ENCODE peak calls at places on chromosomes 13 and 19, in five cellular contexts. E, D, Z, L and K are unnamed samples.

GRCh38 chr19:36121486-36122124 is 6.3 kb downstream of the TBCB start:
- DNase-seq in E (no peak), D (no peak), Z (no peak), L (no peak), K (no peak)

GRCh38 chr13:108985166-108985565 is 355.8 kb downstream of the MYO16 start:
- DNase-seq in E (no peak), D (no peak), Z (no peak), L (no peak), K (no peak)

GRCh38 chr19:35451278-35452096 is 3.4 kb downstream of the FFAR2 start:
- DNase-seq in E (no peak), D (no peak), Z (no peak), L (no peak), K (no peak)

GRCh38 chr13:46116653-46117502 is 12.0 kb upstream of the CPB2 start:
- DNase-seq in E (no peak), D (no peak), Z (no peak), L (no peak), K (no peak)

GRCh38 chr13:48749699-48750473 is 96.2 kb downstream of the CYSLTR2 start:
- DNase-seq in E (peak; percentile 96), D (peak; percentile 91), Z (peak; percentile 65), L (peak; percentile 43), K (peak; percentile 93)

GRCh38 chr19:35539314-35539713 is 6.1 kb downstream of the GAPDHS start:
- DNase-seq in E (no peak), D (no peak), Z (no peak), L (no peak), K (no peak)

GRCh38 chr19:48418317-48419064 is 25.0 kb downstream of the GRIN2D start:
- DNase-seq in E (no peak), D (peak; percentile 49), Z (no peak), L (no peak), K (peak; percentile 49)

GRCh38 chr13:98563071-98563470 is 13.8 kb downstream of the STK24 start:
- DNase-seq in E (no peak), D (no peak), Z (no peak), L (no peak), K (no peak)

GRCh38 chr19:42111384-42111783 is 20.9 kb downstream of the POU2F2 start:
- DNase-seq in E (no peak), D (peak; percentile 93), Z (no peak), L (no peak), K (peak; percentile 76)

GRCh38 chr19:1046117-1046626 is 6.3 kb downstream of the ABCA7 start:
- DNase-seq in E (no peak), D (no peak), Z (no peak), L (no peak), K (no peak)

GRCh38 chr13:110538632-110539031 is 22.9 kb downstream of the RAB20 start:
- DNase-seq in E (no peak), D (no peak), Z (no peak), L (no peak), K (no peak)

GRCh38 chr13:44652223-44652622 is 76.1 kb upstream of the TSC22D1 start:
- DNase-seq in E (no peak), D (no peak), Z (no peak), L (no peak), K (no peak)

GRCh38 chr19:3471954-3472655 is 8.2 kb downstream of the SMIM24 start:
- DNase-seq in E (no peak), D (no peak), Z (no peak), L (no peak), K (no peak)

GRCh38 chr19:45293682-45294081 is 29.0 kb downstream of the CKM start:
- DNase-seq in E (no peak), D (no peak), Z (no peak), L (no peak), K (no peak)

GRCh38 chr19:15989889-15990288 is 41.1 kb downstream of the OR10H4 start:
- DNase-seq in E (no peak), D (no peak), Z (no peak), L (no peak), K (no peak)

GRCh38 chr19:38003427-38004099 is 96.6 kb downstream of the SIPA1L3 start:
- DNase-seq in E (no peak), D (peak; percentile 88), Z (peak; percentile 80), L (peak; percentile 91), K (peak; percentile 82)

GRCh38 chr19:30388819-30389218 is 16.6 kb downstream of the ZNF536 start:
- DNase-seq in E (no peak), D (no peak), Z (no peak), L (no peak), K (no peak)

GRCh38 chr19:50720181-50720920 is 749 bp upstream of the SHANK1 start:
- DNase-seq in E (no peak), D (no peak), Z (no peak), L (no peak), K (no peak)

GRCh38 chr19:41998246-41999020 is 4.4 kb upstream of the ATP1A3 start:
- DNase-seq in E (peak; percentile 16), D (peak; percentile 42), Z (no peak), L (no peak), K (peak; percentile 37)

GRCh38 chr19:677201-677600 is 1.0 kb downstream of the FSTL3 start:
- DNase-seq in E (no peak), D (peak; percentile 82), Z (peak; percentile 80), L (peak; percentile 13), K (peak; percentile 92)

GRCh38 chr19:2195361-2195760 is 31.6 kb downstream of the DOT1L start:
- DNase-seq in E (no peak), D (no peak), Z (no peak), L (no peak), K (no peak)

GRCh38 chr13:98396071-98396710 is 180.7 kb downstream of the STK24 start:
- DNase-seq in E (no peak), D (no peak), Z (no peak), L (no peak), K (no peak)

GRCh38 chr19:38224014-38224862 is at the start of gene DPF1:
- DNase-seq in E (peak; percentile 54), D (peak; percentile 48), Z (no peak), L (no peak), K (peak; percentile 85)

GRCh38 chr13:72150502-72150901 is 283.5 kb upstream of the DACH1 start:
- DNase-seq in E (no peak), D (no peak), Z (no peak), L (no peak), K (no peak)

GRCh38 chr19:38657633-38658222 is 10.3 kb downstream of the ACTN4 start:
- DNase-seq in E (peak; percentile 71), D (peak; percentile 94), Z (no peak), L (no peak), K (peak; percentile 89)

GRCh38 chr13:66831317-66831716 is 398.8 kb downstream of the PCDH9 start:
- DNase-seq in E (no peak), D (no peak), Z (no peak), L (no peak), K (no peak)

GRCh38 chr13:93080587-93080986 is 146.0 kb upstream of the GPC6 start:
- DNase-seq in E (no peak), D (no peak), Z (no peak), L (no peak), K (peak; percentile 66)

GRCh38 chr19:34351382-34351802 is 13.6 kb upstream of the GPI start:
- DNase-seq in E (no peak), D (no peak), Z (no peak), L (no peak), K (no peak)

GRCh38 chr19:12137541-12137940 is 2.6 kb downstream of the ZNF20 start:
- DNase-seq in E (no peak), D (no peak), Z (no peak), L (no peak), K (peak; percentile 16)

GRCh38 chr13:28935104-28935503 is 115.0 kb downstream of the MTUS2 start:
- DNase-seq in E (no peak), D (no peak), Z (no peak), L (no peak), K (no peak)

GRCh38 chr13:60591348-60591747 is 194.3 kb downstream of the TDRD3 start:
- DNase-seq in E (no peak), D (peak; percentile 90), Z (no peak), L (no peak), K (no peak)

GRCh38 chr13:26022538-26023292 is 29.1 kb downstream of the SHISA2 start:
- DNase-seq in E (no peak), D (peak; percentile 82), Z (peak; percentile 81), L (no peak), K (no peak)